ENCODE peak calls at places on chromosomes 11 and 22, in six cellular contexts. Q is left ventricle myocardium inferior, G is cardiac muscle cell, U is neural progenitor cell, M is body of pancreas, H is fibroblast of lung. A is an unnamed sample.

GRCh38 chr22:27252282-27253049 is 549.1 kb downstream of the MN1 start:
- DNase-seq in Q (peak; percentile 36), G (peak; percentile 94), U (no peak), M (peak; percentile 38), H (peak; percentile 85), A (peak; percentile 57)

GRCh38 chr11:126465573-126466287 is 110.2 kb downstream of the ST3GAL4 start:
- DNase-seq in Q (no peak), G (no peak), U (no peak), M (no peak), H (no peak), A (no peak)

GRCh38 chr11:102240502-102240901 is 76.8 kb upstream of the BIRC3 start:
- DNase-seq in Q (no peak), G (peak; percentile 55), U (no peak), M (no peak), H (peak; percentile 51), A (no peak)

GRCh38 chr11:9687736-9688494 is 24.0 kb downstream of the SWAP70 start:
- DNase-seq in Q (no peak), G (peak; percentile 60), U (no peak), M (peak; percentile 28), H (peak; percentile 45), A (no peak)

GRCh38 chr11:85740464-85741400 is 54.7 kb upstream of the CCDC89 start:
- DNase-seq in Q (no peak), G (peak; percentile 12), U (peak; percentile 43), M (no peak), H (no peak), A (no peak)

GRCh38 chr22:32668254-32669094 is 133.0 kb upstream of the TIMP3 start:
- DNase-seq in Q (no peak), G (no peak), U (no peak), M (no peak), H (no peak), A (no peak)

GRCh38 chr11:17939542-17939941 is 73.3 kb downstream of the SERGEF start:
- DNase-seq in Q (peak; percentile 23), G (no peak), U (no peak), M (no peak), H (no peak), A (no peak)

GRCh38 chr11:86176165-86176884 is 68.2 kb upstream of the EED start:
- DNase-seq in Q (no peak), G (peak; percentile 43), U (no peak), M (no peak), H (peak; percentile 53), A (no peak)

GRCh38 chr11:117815262-117815803 is 9.2 kb downstream of the FXYD2 start:
- DNase-seq in Q (no peak), G (no peak), U (no peak), M (peak; percentile 40), H (no peak), A (no peak)

GRCh38 chr11:16804104-16804947 is 65.9 kb downstream of the C11orf58 start:
- DNase-seq in Q (no peak), G (peak; percentile 94), U (no peak), M (peak; percentile 33), H (peak; percentile 92), A (no peak)

GRCh38 chr11:98365185-98365584 is 655.6 kb upstream of the CNTN5 start:
- DNase-seq in Q (no peak), G (no peak), U (no peak), M (no peak), H (no peak), A (no peak)

GRCh38 chr11:62020661-62021060 is 53.2 kb upstream of the FTH1 start:
- DNase-seq in Q (no peak), G (no peak), U (no peak), M (no peak), H (no peak), A (no peak)

GRCh38 chr11:75562836-75563484 is 907 bp downstream of the SERPINH1 start:
- DNase-seq in Q (no peak), G (peak; percentile 76), U (peak; percentile 95), M (no peak), H (no peak), A (no peak)

GRCh38 chr11:45052361-45052760 is 94.1 kb upstream of the PRDM11 start:
- DNase-seq in Q (no peak), G (peak; percentile 25), U (no peak), M (no peak), H (no peak), A (no peak)

GRCh38 chr22:35599364-35599763 is 17.8 kb downstream of the MB start:
- DNase-seq in Q (no peak), G (no peak), U (no peak), M (no peak), H (no peak), A (no peak)
- TF ChIP-seq CTCF in Q (no peak), G (no peak), U (no peak), M (no peak), H (no peak), A (no peak)

DNA sequence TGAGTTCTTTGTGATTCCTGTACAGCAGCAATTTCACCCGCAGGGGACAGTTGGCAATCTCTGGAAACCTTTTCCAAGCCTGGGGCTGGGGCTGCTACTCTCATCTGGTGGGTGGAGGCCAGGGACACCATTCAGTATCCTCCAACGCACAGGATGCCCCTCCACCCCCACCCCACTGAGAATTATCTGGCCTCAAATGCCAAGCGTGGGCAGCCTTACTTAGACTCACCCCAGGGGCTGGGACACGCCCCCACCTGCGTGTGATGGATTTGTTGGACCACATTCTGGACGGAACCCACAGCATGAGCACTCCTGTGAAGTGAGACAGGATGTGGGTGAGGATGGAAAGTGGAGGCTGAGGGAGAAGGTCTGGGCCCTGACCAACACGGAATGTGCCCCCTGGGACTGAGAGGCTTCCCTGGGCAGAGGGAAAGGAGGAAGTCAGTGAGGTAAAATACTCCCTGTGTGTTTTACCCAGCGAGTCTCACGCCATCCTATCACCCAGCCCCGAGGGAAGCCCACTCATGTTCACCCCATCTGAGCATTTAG is 13.7 kb downstream of the RASD2 start:
- DNase-seq in Q (no peak), G (no peak), U (no peak), M (no peak), H (no peak), A (no peak)
- H3K4me3 ChIP-seq in Q (no peak overlapping the region), G (no peak overlapping the region), U (no peak overlapping the region), M (no peak overlapping the region), H (no peak overlapping the region), A (no peak overlapping the region)

DNA sequence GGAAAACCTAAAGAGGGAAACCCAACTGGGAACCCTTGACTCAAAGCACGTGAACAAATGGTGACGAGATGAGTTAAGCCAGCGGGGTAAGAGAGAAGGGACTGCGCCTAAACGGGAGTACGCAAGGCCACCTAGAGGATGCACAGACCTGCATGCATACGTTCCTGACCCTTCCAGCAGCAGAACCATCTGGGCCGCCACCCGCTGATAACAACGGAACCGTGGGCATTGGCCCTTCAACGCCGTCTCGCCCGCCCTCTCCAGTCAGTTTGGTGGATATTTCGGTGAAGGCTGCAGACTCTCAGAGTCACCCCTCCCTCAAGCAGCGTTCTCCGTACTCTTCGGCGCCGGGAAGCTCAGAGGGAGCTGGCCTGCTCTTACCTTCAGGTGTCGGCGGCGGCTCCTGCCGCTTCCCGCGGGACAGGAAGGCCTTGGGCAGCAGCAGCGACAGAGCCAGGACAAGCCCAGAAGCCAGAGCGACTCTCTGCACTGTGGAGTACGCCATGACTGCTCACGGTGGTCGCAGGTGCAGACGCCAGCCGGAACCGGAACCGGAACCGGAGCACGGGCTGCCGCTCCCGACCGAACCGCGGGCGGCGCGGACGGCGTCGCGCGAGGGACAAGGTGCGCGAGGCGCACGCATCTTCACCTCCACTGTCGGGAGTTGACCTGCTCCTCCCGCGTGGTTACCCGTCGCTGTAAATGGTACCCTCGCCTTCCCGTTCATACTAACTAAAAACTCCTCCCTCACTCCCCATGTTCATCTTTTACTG is at the start of gene RIC3:
- DNase-seq in Q (peak; percentile 42), G (no peak), U (peak; percentile 78), M (peak; percentile 57), H (no peak), A (no peak)
- TF ChIP-seq CTCF in Q (no peak), G (no peak), U (peak; percentile 32), M (no peak), H (no peak), A (no peak)

GRCh38 chr11:123060265-123061000 is 1.5 kb downstream of the HSPA8 start:
- DNase-seq in Q (no peak), G (no peak), U (no peak), M (no peak), H (no peak), A (no peak)

GRCh38 chr11:123063396-123064267 is 1.7 kb upstream of the HSPA8 start:
- DNase-seq in Q (no peak), G (peak; percentile 74), U (no peak), M (peak; percentile 57), H (peak; percentile 78), A (peak; percentile 28)

GRCh38 chr11:123062892-123063395 is 1.0 kb upstream of the HSPA8 start:
- DNase-seq in Q (no peak), G (peak; percentile 71), U (no peak), M (no peak), H (no peak), A (peak; percentile 4)

GRCh38 chr11:123061403-123062157 is at the start of gene HSPA8:
- DNase-seq in Q (peak; percentile 64), G (peak; percentile 74), U (peak; percentile 54), M (peak; percentile 73), H (peak; percentile 64), A (peak; percentile 11)

DNA sequence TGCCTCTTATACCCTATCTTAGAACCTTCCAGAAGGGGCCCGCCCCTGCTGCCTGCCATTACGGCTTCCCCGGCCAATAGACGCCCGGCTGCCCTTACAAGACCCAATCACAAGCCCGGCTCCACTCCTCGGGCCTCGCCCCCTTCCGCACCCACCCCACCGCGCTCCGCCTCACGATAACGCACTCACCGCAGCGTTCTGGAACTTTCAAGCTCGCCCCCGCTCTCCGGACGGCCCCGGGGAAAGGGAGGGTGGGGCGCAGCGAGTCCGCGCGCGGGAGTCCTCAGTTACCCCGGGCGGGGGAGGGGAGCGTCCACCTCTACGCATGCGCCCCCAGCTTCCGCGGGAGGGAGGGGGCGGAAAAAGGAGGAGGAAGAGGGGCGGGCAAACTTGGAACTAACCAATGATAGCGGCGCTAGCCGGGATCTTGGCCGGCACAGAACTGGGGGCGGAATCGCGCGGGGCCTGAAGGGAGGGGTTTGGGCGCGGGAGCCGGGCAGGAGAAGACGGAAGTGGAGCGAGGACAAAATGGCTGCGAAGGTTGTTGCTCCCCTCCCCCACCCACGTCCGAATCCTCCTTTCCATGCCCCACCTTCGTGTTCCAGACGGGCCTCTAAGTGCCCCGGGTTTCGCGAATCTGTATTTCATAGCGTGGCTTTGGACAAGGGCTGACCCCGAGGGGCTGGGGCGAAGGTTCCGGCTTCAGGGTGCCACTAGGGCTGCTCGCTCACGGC is 389 bp upstream of the HSPA8 start:
- DNase-seq in Q (peak; percentile 99), G (peak; percentile 100), U (peak; percentile 98), M (peak; percentile 99), H (peak; percentile 100), A (peak; percentile 99)
- H3K4me3 ChIP-seq in Q (peak overlapping the region; percentile 98), G (peak overlapping the region; percentile 64), U (peak overlapping the region; percentile 96), M (peak overlapping the region; percentile 99), H (peak overlapping the region; percentile 99), A (peak overlapping the region; percentile 76)

DNA sequence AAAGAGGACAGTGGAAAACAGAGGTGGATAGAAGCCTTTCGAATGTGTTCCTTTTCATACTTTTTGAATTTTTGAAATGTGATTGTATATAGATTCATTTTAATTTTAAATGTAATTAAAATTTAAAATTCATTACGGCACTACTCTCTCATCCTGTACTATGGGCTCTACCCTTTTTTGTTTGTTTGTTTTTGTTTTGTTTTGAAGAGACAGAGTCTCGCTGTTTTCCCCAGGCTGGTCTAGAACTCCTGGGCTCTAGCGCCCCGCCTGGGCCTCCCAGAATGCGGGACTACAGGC is 11.9 kb upstream of the HDHD5 start:
- DNase-seq in Q (no peak), G (no peak), U (no peak), M (no peak), H (no peak), A (no peak)
- TF ChIP-seq CTCF in Q (no peak), G (no peak), U (no peak), M (no peak), H (peak; percentile 17), A (peak; percentile 23)

GRCh38 chr11:115406404-115406803 is 97.8 kb downstream of the CADM1 start:
- DNase-seq in Q (no peak), G (no peak), U (no peak), M (no peak), H (no peak), A (no peak)
- H3K4me3 ChIP-seq in Q (no peak overlapping the region), G (no peak overlapping the region), U (no peak overlapping the region), M (no peak overlapping the region), H (no peak overlapping the region), A (no peak overlapping the region)

A was measured in AG09309.